ENCODE peak calls at places on chromosomes 7 and 10, in five cellular contexts. X, Z, L, V and K are unnamed samples.

GRCh38 chr7:130273863-130274262 is 7.2 kb downstream of the CPA2 start:
- DNase-seq in X (no peak), Z (no peak), L (no peak), V (no peak), K (no peak)

GRCh38 chr10:129033790-129034272 is 433.2 kb upstream of the MGMT start:
- DNase-seq in X (no peak), Z (no peak), L (no peak), V (no peak), K (no peak)

GRCh38 chr7:73688288-73688687 is 4.9 kb downstream of the BUD23 start:
- DNase-seq in X (no peak), Z (no peak), L (no peak), V (no peak), K (no peak)

GRCh38 chr7:84162584-84162983 is 32.0 kb downstream of the SEMA3A start:
- DNase-seq in X (no peak), Z (no peak), L (no peak), V (no peak), K (no peak)

GRCh38 chr7:55179897-55180682 is 161.3 kb downstream of the EGFR start:
- DNase-seq in X (no peak), Z (no peak), L (no peak), V (no peak), K (no peak)

GRCh38 chr7:149525280-149525679 is 27.7 kb upstream of the ZNF746 start:
- DNase-seq in X (no peak), Z (no peak), L (no peak), V (no peak), K (no peak)

GRCh38 chr7:50265968-50266694 is 38.4 kb upstream of the IKZF1 start:
- DNase-seq in X (no peak), Z (no peak), L (no peak), V (no peak), K (no peak)

GRCh38 chr10:125187238-125188194 is 27.2 kb upstream of the CTBP2 start:
- DNase-seq in X (no peak), Z (no peak), L (no peak), V (no peak), K (no peak)

GRCh38 chr7:92831716-92832622 is 4.4 kb downstream of the CDK6 start:
- DNase-seq in X (peak), Z (no peak), L (no peak), V (peak), K (no peak)